ENCODE peak calls at places on chromosomes 6 and 20, in nine cellular contexts. A is transverse colon, W is SK-N-SH, M is A549, E is sigmoid colon, S is GM12878, V is tibial nerve, F is K562, L is ovary. Z is an unnamed sample.

GRCh38 chr6:36999467-37000125 is 5.9 kb upstream of the FGD2 start:
- DNase-seq in L (no peak), M (no peak), W (no peak), S (no peak), A (no peak), F (no peak), E (no peak), V (no peak), Z (no peak)

GRCh38 chr6:15299430-15300131 is 53.7 kb downstream of the JARID2 start:
- DNase-seq in S (peak; percentile 90), V (peak; percentile 22), F (peak; percentile 91), A (peak; percentile 63), M (no peak), E (peak; percentile 70), L (no peak), W (no peak), Z (peak; percentile 31)

GRCh38 chr6:150667977-150668716 is 68.5 kb downstream of the PLEKHG1 start:
- DNase-seq in E (peak; percentile 95), L (peak; percentile 93), S (no peak), F (no peak), A (peak; percentile 92), V (peak; percentile 98), M (peak; percentile 6), W (no peak), Z (peak; percentile 97)

GRCh38 chr6:2222275-2222842 is 23.0 kb downstream of the GMDS start:
- DNase-seq in E (no peak), V (no peak), S (no peak), A (no peak), W (no peak), M (no peak), L (no peak), F (no peak), Z (no peak)

GRCh38 chr6:163718537-163718936 is 304.0 kb downstream of the QKI start:
- DNase-seq in L (no peak), V (no peak), F (no peak), E (no peak), W (no peak), M (no peak), S (no peak), A (no peak), Z (no peak)

GRCh38 chr6:137911675-137912158 is 44.7 kb downstream of the TNFAIP3 start:
- DNase-seq in M (no peak), F (no peak), A (peak; percentile 13), V (no peak), W (no peak), L (no peak), E (no peak), S (no peak), Z (no peak)

GRCh38 chr20:4989570-4989969 is 11.7 kb downstream of the SLC23A2 start:
- DNase-seq in S (peak; percentile 19), V (no peak), M (no peak), L (no peak), F (no peak), W (no peak), A (no peak), E (no peak), Z (no peak)

GRCh38 chr20:10616212-10616611 is 57.6 kb downstream of the JAG1 start:
- DNase-seq in E (no peak), F (no peak), L (no peak), W (no peak), S (no peak), V (no peak), M (no peak), A (no peak), Z (no peak)

GRCh38 chr6:141309295-141309694 is 823.4 kb upstream of the GJE1 start:
- DNase-seq in W (no peak), S (no peak), L (no peak), M (no peak), A (no peak), E (no peak), V (no peak), F (no peak), Z (no peak)

GRCh38 chr6:159729598-159729997 is 2.3 kb downstream of the WTAP start:
- DNase-seq in F (no peak), A (no peak), M (no peak), L (no peak), V (no peak), W (no peak), S (peak; percentile 30), E (no peak), Z (no peak)

GRCh38 chr20:14331671-14332070 is 5.7 kb downstream of the FLRT3 start:
- DNase-seq in W (no peak), M (no peak), S (no peak), E (no peak), L (no peak), A (no peak), F (no peak), V (no peak), Z (no peak)

GRCh38 chr20:12394786-12395185 is 477.1 kb downstream of the BTBD3 start:
- DNase-seq in L (no peak), F (no peak), W (no peak), E (no peak), S (no peak), M (no peak), A (no peak), V (no peak), Z (no peak)

GRCh38 chr20:58708246-58708931 is 15.8 kb downstream of the NPEPL1 start:
- DNase-seq in V (peak; percentile 2), F (no peak), A (peak; percentile 4), E (peak; percentile 60), S (no peak), L (peak; percentile 18), M (no peak), W (peak; percentile 16), Z (peak; percentile 22)

GRCh38 chr20:22684763-22685443 is 100.5 kb upstream of the FOXA2 start:
- DNase-seq in E (no peak), M (no peak), A (no peak), F (peak; percentile 14), W (no peak), S (no peak), V (no peak), L (no peak), Z (no peak)

GRCh38 chr6:103107985-103108384 is 1714.5 kb downstream of the GRIK2 start:
- DNase-seq in L (no peak), M (no peak), S (no peak), E (no peak), W (no peak), V (no peak), A (no peak), F (no peak), Z (no peak)

GRCh38 chr20:54726687-54727086 is 251.3 kb downstream of the DOK5 start:
- DNase-seq in A (no peak), F (no peak), S (no peak), E (no peak), V (no peak), L (no peak), M (no peak), W (no peak), Z (no peak)

GRCh38 chr6:44527191-44527960 is 139.9 kb downstream of the CDC5L start:
- DNase-seq in W (no peak), F (no peak), V (no peak), E (no peak), A (no peak), L (no peak), S (no peak), M (no peak), Z (no peak)

GRCh38 chr6:24126586-24127192 is 674 bp downstream of the NRSN1 start:
- DNase-seq in L (no peak), V (peak; percentile 20), A (peak; percentile 21), W (peak; percentile 25), E (no peak), F (peak; percentile 36), S (no peak), M (peak; percentile 7), Z (no peak)

GRCh38 chr6:137271245-137272183 is 52.3 kb upstream of the IFNGR1 start:
- DNase-seq in M (peak; percentile 13), L (no peak), W (peak; percentile 30), V (no peak), S (no peak), A (no peak), E (no peak), F (no peak), Z (no peak)

GRCh38 chr20:21433329-21433890 is 36.1 kb upstream of the NKX2-4 start:
- DNase-seq in E (no peak), W (no peak), V (no peak), A (no peak), S (no peak), M (no peak), F (no peak), L (no peak), Z (no peak)

GRCh38 chr20:24469116-24470030 is at the start of gene SYNDIG1:
- DNase-seq in W (peak; percentile 39), L (no peak), S (no peak), A (no peak), M (peak; percentile 25), F (no peak), V (no peak), E (peak; percentile 48), Z (no peak)

GRCh38 chr6:97394160-97394748 is 111.2 kb upstream of the MMS22L start:
- DNase-seq in W (peak; percentile 52), S (peak; percentile 20), V (peak; percentile 74), L (no peak), E (no peak), A (peak; percentile 28), M (peak; percentile 10), F (peak; percentile 62), Z (peak; percentile 36)

GRCh38 chr6:82570083-82570482 is 206.5 kb downstream of the TPBG start:
- DNase-seq in M (no peak), V (no peak), A (no peak), F (no peak), S (no peak), E (no peak), W (peak; percentile 42), L (no peak), Z (no peak)
- TF ChIP-seq EP300 in M (no peak), V (no peak), A (no peak), F (no peak), S (no peak), E (no peak), W (no peak), L (no peak), Z (no peak)

GRCh38 chr6:32081676-32082075 is 27.5 kb downstream of the TNXB start:
- DNase-seq in V (no peak), A (no peak), L (no peak), W (no peak), E (no peak), S (no peak), M (no peak), F (no peak), Z (no peak)
- TF ChIP-seq EP300 in V (no peak), A (no peak), L (no peak), W (no peak), E (no peak), S (no peak), M (no peak), F (no peak), Z (no peak)

GRCh38 chr6:42210551-42210950 is 7.1 kb downstream of the MRPS10 start:
- DNase-seq in E (no peak), F (no peak), V (no peak), W (no peak), L (no peak), A (no peak), M (no peak), S (no peak), Z (no peak)
- TF ChIP-seq EP300 in E (no peak), F (no peak), V (no peak), W (no peak), L (no peak), A (no peak), M (no peak), S (no peak), Z (no peak)

DNA sequence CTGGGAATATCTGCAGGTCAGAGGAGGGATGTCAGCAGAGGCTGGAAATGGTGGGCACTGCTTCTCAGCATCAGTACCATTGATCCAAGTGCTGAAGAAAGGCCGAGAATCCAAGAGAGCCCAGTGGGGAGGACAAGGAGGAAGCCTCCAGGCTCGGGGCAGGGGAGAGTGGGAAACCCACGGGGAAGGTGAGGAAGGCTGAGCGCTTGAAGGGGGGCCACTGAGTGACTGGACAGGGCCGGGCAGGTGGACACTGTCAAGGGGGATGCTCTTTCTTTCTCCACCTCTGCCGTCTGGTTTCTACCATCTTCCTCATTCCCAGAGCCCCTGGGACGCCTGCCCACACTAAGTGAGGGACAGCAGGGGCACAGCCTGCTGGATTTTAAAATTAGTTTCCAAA is 335.0 kb downstream of the CDH4 start:
- DNase-seq in V (no peak), S (no peak), A (no peak), E (no peak), W (no peak), L (no peak), F (no peak), M (no peak), Z (no peak)
- TF ChIP-seq EP300 in V (no peak), S (no peak), A (no peak), E (no peak), W (no peak), L (no peak), F (no peak), M (no peak), Z (no peak)

Z was measured in stomach.